ENCODE peak calls at places on chromosomes 2 and 18, in seven cellular contexts. One of them, this sample, is unnamed.

GRCh38 chr2:239611222-239611795 is 210.5 kb upstream of the HDAC4 start:
- DNase-seq in PC-3: no peak
- DNase-seq in body of pancreas: no peak
- DNase-seq in fibroblast of pulmonary artery: no peak
- DNase-seq in AG10803: no peak
- DNase-seq in PC-9: no peak
- DNase-seq in fibroblast of the aortic adventitia: no peak
- DNase-seq in this sample: no peak

GRCh38 chr2:206798009-206798408 is 32.6 kb downstream of the FASTKD2 start:
- DNase-seq in PC-3: no peak
- DNase-seq in body of pancreas: no peak
- DNase-seq in fibroblast of pulmonary artery: peak
- DNase-seq in AG10803: no peak
- DNase-seq in PC-9: no peak
- DNase-seq in fibroblast of the aortic adventitia: no peak
- DNase-seq in this sample: no peak

GRCh38 chr2:68831688-68832087 is 39.5 kb downstream of the BMP10 start:
- DNase-seq in PC-3: no peak
- DNase-seq in body of pancreas: no peak
- DNase-seq in fibroblast of pulmonary artery: peak
- DNase-seq in AG10803: peak
- DNase-seq in PC-9: no peak
- DNase-seq in fibroblast of the aortic adventitia: peak
- DNase-seq in this sample: no peak

GRCh38 chr2:106565599-106565998 is 78.4 kb downstream of the CD8B2 start:
- DNase-seq in PC-3: no peak
- DNase-seq in body of pancreas: no peak
- DNase-seq in fibroblast of pulmonary artery: no peak
- DNase-seq in AG10803: no peak
- DNase-seq in PC-9: no peak
- DNase-seq in fibroblast of the aortic adventitia: no peak
- DNase-seq in this sample: no peak

GRCh38 chr18:43161528-43161927 is 46.0 kb upstream of the RIT2 start:
- DNase-seq in PC-3: no peak
- DNase-seq in body of pancreas: no peak
- DNase-seq in fibroblast of pulmonary artery: peak
- DNase-seq in AG10803: peak
- DNase-seq in PC-9: no peak
- DNase-seq in fibroblast of the aortic adventitia: peak
- DNase-seq in this sample: peak

GRCh38 chr2:40551081-40551480 is 99.2 kb upstream of the SLC8A1 start:
- DNase-seq in PC-3: no peak
- DNase-seq in body of pancreas: no peak
- DNase-seq in fibroblast of pulmonary artery: no peak
- DNase-seq in AG10803: no peak
- DNase-seq in PC-9: no peak
- DNase-seq in fibroblast of the aortic adventitia: no peak
- DNase-seq in this sample: no peak

GRCh38 chr2:164840458-164840929 is 1.1 kb downstream of the COBLL1 start:
- DNase-seq in PC-3: peak
- DNase-seq in body of pancreas: peak
- DNase-seq in fibroblast of pulmonary artery: no peak
- DNase-seq in AG10803: no peak
- DNase-seq in PC-9: peak
- DNase-seq in fibroblast of the aortic adventitia: no peak
- DNase-seq in this sample: no peak

GRCh38 chr2:240505946-240506345 is 51.8 kb downstream of the ANKMY1 start:
- DNase-seq in PC-3: no peak
- DNase-seq in body of pancreas: no peak
- DNase-seq in fibroblast of pulmonary artery: no peak
- DNase-seq in AG10803: no peak
- DNase-seq in PC-9: no peak
- DNase-seq in fibroblast of the aortic adventitia: no peak
- DNase-seq in this sample: no peak

GRCh38 chr18:47775961-47776360 is 154.5 kb downstream of the SMAD2 start:
- DNase-seq in PC-3: peak
- DNase-seq in body of pancreas: no peak
- DNase-seq in fibroblast of pulmonary artery: peak
- DNase-seq in AG10803: peak
- DNase-seq in PC-9: no peak
- DNase-seq in fibroblast of the aortic adventitia: peak
- DNase-seq in this sample: no peak

GRCh38 chr2:101768480-101769077 is 71.1 kb downstream of the MAP4K4 start:
- DNase-seq in PC-3: no peak
- DNase-seq in body of pancreas: no peak
- DNase-seq in fibroblast of pulmonary artery: no peak
- DNase-seq in AG10803: no peak
- DNase-seq in PC-9: no peak
- DNase-seq in fibroblast of the aortic adventitia: no peak
- DNase-seq in this sample: no peak

GRCh38 chr18:28961669-28962228 is 784.8 kb upstream of the CDH2 start:
- DNase-seq in PC-3: peak
- DNase-seq in body of pancreas: no peak
- DNase-seq in fibroblast of pulmonary artery: peak
- DNase-seq in AG10803: peak
- DNase-seq in PC-9: no peak
- DNase-seq in fibroblast of the aortic adventitia: peak
- DNase-seq in this sample: no peak

GRCh38 chr18:14747513-14748474 is at the start of gene ANKRD30B:
- DNase-seq in PC-3: no peak
- DNase-seq in body of pancreas: peak
- DNase-seq in fibroblast of pulmonary artery: no peak
- DNase-seq in AG10803: no peak
- DNase-seq in PC-9: no peak
- DNase-seq in fibroblast of the aortic adventitia: no peak
- DNase-seq in this sample: no peak

GRCh38 chr18:33282709-33283333 is 157.7 kb downstream of the CCDC178 start:
- DNase-seq in PC-3: no peak
- DNase-seq in body of pancreas: no peak
- DNase-seq in fibroblast of pulmonary artery: no peak
- DNase-seq in AG10803: no peak
- DNase-seq in PC-9: no peak
- DNase-seq in fibroblast of the aortic adventitia: no peak
- DNase-seq in this sample: no peak

DNA sequence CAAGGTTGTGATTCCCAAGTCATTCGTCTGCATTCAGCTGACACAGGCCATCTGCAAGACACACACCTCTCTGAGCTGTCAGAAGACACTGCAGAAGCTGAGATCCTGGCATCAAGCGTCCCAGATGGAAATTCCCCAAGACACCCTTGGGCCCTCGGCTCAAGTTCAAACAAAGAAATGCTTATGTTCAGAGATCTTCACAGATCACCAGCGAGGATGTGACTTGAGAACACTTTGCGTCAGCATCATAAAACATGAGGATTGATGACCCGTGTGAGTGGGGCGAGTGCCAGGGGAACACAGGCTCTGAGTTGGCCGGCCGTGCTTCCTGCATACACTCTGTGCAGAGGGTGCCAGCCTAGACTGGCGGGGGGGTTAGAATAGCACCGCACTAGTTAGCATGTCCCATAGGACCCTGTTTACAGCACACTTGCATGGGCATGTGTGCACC is 36.8 kb downstream of the KCNIP3 start:
- DNase-seq in PC-3: peak
- DNase-seq in body of pancreas: peak
- DNase-seq in fibroblast of pulmonary artery: peak
- DNase-seq in AG10803: peak
- DNase-seq in PC-9: no peak
- DNase-seq in fibroblast of the aortic adventitia: peak
- DNase-seq in this sample: no peak
- H3K4me3 ChIP-seq in PC-3: no peak
- H3K4me3 ChIP-seq in body of pancreas: no peak
- H3K4me3 ChIP-seq in fibroblast of pulmonary artery: no peak
- H3K4me3 ChIP-seq in AG10803: no peak
- H3K4me3 ChIP-seq in PC-9: no peak
- H3K4me3 ChIP-seq in fibroblast of the aortic adventitia: no peak
- H3K4me3 ChIP-seq in this sample: no peak

DNA sequence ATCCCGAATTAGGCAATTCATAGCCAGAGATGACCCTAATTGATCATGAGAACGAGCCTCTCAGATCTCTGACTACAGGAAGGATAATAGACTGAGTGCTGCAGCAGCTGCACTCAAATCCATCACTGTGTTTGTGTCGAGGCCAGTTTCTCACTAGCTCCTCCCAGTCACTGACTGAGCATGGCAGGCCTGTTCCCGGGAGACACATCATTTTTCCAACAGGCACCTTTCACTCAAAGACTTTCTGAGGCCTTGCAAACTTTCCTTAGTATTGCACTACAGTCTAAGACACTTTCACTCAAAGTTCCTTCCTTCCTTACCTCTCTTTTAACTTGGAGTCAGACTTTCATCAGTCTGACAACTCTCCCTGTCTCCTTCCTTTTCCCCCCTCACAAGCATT is 13.7 kb downstream of the SOS1 start:
- DNase-seq in PC-3: no peak
- DNase-seq in body of pancreas: no peak
- DNase-seq in fibroblast of pulmonary artery: peak
- DNase-seq in AG10803: no peak
- DNase-seq in PC-9: no peak
- DNase-seq in fibroblast of the aortic adventitia: no peak
- DNase-seq in this sample: no peak
- TF ChIP-seq CTCF in PC-3: no peak
- TF ChIP-seq CTCF in body of pancreas: no peak
- TF ChIP-seq CTCF in fibroblast of pulmonary artery: no peak
- TF ChIP-seq CTCF in AG10803: no peak
- TF ChIP-seq CTCF in PC-9: no peak
- TF ChIP-seq CTCF in fibroblast of the aortic adventitia: no peak
- TF ChIP-seq CTCF in this sample: no peak

DNA sequence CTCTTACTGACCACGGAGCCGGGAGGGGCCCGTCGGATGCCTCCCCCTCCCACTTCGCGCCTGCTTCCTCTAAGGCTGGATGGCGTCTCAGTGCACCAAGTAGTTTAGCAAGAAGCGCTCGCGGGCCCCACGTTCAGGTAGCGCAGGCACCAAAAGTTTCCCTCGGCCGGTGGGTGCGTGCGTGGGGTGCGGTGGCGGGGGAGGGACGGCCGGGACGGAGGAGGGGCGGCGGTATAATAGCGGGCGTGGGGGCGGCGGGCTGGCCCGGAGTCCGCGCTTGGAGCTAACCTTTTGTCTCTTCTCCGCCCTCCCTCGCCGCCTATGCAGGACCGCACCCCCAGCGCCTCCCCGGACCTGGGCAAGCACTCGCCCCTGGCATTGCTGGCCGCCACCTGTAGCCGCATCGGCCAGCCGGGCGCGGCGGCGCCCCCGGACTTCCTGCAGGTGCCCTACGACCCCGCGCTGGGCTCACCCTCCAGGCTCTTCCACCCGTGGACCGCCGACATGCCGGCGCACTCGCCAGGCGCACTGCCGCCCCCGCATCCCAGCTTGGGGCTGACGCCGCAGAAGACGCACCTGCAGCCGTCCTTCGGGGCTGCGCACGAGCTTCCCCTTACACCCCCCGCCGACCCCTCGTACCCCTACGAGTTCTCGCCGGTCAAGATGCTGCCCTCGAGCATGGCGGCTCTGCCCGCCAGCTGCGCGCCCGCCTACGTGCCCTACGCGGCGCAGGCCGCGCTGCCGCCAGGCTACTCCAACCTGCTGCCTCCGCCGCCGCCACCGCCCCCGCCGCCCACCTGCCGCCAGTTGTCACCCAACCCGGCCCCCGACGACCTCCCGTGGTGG is 1.0 kb downstream of the SP5 start:
- DNase-seq in PC-3: no peak
- DNase-seq in body of pancreas: no peak
- DNase-seq in fibroblast of pulmonary artery: no peak
- DNase-seq in AG10803: no peak
- DNase-seq in PC-9: no peak
- DNase-seq in fibroblast of the aortic adventitia: no peak
- DNase-seq in this sample: no peak
- H3K4me3 ChIP-seq in PC-3: peak
- H3K4me3 ChIP-seq in body of pancreas: no peak
- H3K4me3 ChIP-seq in fibroblast of pulmonary artery: no peak
- H3K4me3 ChIP-seq in AG10803: no peak
- H3K4me3 ChIP-seq in PC-9: peak
- H3K4me3 ChIP-seq in fibroblast of the aortic adventitia: no peak
- H3K4me3 ChIP-seq in this sample: peak

GRCh38 chr2:142682528-142682927 is 194.9 kb upstream of the KYNU start:
- DNase-seq in PC-3: peak
- DNase-seq in body of pancreas: no peak
- DNase-seq in fibroblast of pulmonary artery: peak
- DNase-seq in AG10803: peak
- DNase-seq in PC-9: no peak
- DNase-seq in fibroblast of the aortic adventitia: peak
- DNase-seq in this sample: peak
- TF ChIP-seq CTCF in PC-3: peak
- TF ChIP-seq CTCF in body of pancreas: no peak
- TF ChIP-seq CTCF in fibroblast of pulmonary artery: peak
- TF ChIP-seq CTCF in AG10803: peak
- TF ChIP-seq CTCF in PC-9: peak
- TF ChIP-seq CTCF in fibroblast of the aortic adventitia: peak
- TF ChIP-seq CTCF in this sample: peak

DNA sequence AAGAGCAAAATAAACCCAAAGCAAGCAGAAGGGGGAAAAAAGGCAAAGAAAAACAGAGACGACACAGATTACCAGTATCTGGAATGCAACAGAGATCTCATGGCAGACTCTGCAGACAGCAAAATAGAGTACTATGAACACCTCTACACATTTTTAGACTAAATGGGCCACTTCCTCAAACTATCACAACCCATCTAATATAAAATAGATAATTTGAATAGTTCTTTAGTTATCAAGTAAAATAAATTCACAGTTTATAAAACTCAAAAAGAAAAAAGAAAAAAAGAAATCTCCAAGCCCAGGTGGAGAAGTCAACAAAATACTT is 16.6 kb downstream of the SESTD1 start:
- DNase-seq in PC-3: no peak
- DNase-seq in body of pancreas: no peak
- DNase-seq in fibroblast of pulmonary artery: no peak
- DNase-seq in AG10803: no peak
- DNase-seq in PC-9: no peak
- DNase-seq in fibroblast of the aortic adventitia: no peak
- DNase-seq in this sample: no peak
- H3K4me3 ChIP-seq in PC-3: no peak
- H3K4me3 ChIP-seq in body of pancreas: no peak
- H3K4me3 ChIP-seq in fibroblast of pulmonary artery: no peak
- H3K4me3 ChIP-seq in AG10803: no peak
- H3K4me3 ChIP-seq in PC-9: no peak
- H3K4me3 ChIP-seq in fibroblast of the aortic adventitia: no peak
- H3K4me3 ChIP-seq in this sample: no peak

This sample was measured in astrocyte of the cerebellum.